ENCODE peak calls at places on chromosomes 16 and 17, in seven cellular contexts. I, J, C, V, K, L and Z are unnamed samples.

GRCh38 chr17:6069611-6070279 is 434 bp upstream of the WSCD1 start:
- DNase-seq in C (no peak), L (no peak), J (no peak), I (no peak), V (no peak), K (no peak), Z (no peak)

GRCh38 chr17:17120294-17120693 is 78.0 kb downstream of the MPRIP start:
- DNase-seq in J (no peak), I (no peak), K (no peak), V (no peak), C (no peak), L (no peak), Z (no peak)

GRCh38 chr17:9934354-9934753 is 29.3 kb upstream of the RCVRN start:
- DNase-seq in L (no peak), C (no peak), K (no peak), V (no peak), J (no peak), I (no peak), Z (no peak)

GRCh38 chr16:56371383-56371937 is 53.9 kb downstream of the AMFR start:
- DNase-seq in I (no peak), K (no peak), J (no peak), C (no peak), L (no peak), V (no peak), Z (no peak)

GRCh38 chr17:40345161-40346034 is 19.1 kb downstream of the GJD3 start:
- DNase-seq in C (peak), I (no peak), J (peak), L (peak), K (no peak), V (no peak), Z (no peak)

GRCh38 chr17:40097931-40098845 is 2.2 kb downstream of the NR1D1 start:
- DNase-seq in I (no peak), V (no peak), C (no peak), J (peak), K (peak), L (peak), Z (no peak)

GRCh38 chr16:28321700-28322411 is 29.5 kb downstream of the SBK1 start:
- DNase-seq in K (no peak), V (no peak), L (no peak), I (no peak), C (no peak), J (peak), Z (no peak)

GRCh38 chr16:28264656-28265055 is 27.7 kb upstream of the SBK1 start:
- DNase-seq in K (no peak), L (no peak), I (no peak), C (no peak), V (no peak), J (peak), Z (no peak)

GRCh38 chr17:63555475-63556156 is 5.3 kb downstream of the DCAF7 start:
- DNase-seq in I (no peak), J (no peak), V (no peak), K (no peak), L (no peak), C (no peak), Z (no peak)

GRCh38 chr17:57186231-57187019 is 69.9 kb upstream of the MSI2 start:
- DNase-seq in L (no peak), C (no peak), K (no peak), J (no peak), I (no peak), V (no peak), Z (peak)

GRCh38 chr17:68556551-68556950 is 44.3 kb downstream of the PRKAR1A start:
- DNase-seq in K (no peak), J (no peak), C (no peak), L (no peak), I (no peak), V (no peak), Z (no peak)

GRCh38 chr17:66393038-66393437 is 90.6 kb downstream of the PRKCA start:
- DNase-seq in C (no peak), J (no peak), L (no peak), I (no peak), V (no peak), K (no peak), Z (no peak)

GRCh38 chr17:71071837-71072236 is 902.5 kb downstream of the KCNJ2 start:
- DNase-seq in C (no peak), J (peak), K (no peak), I (peak), L (no peak), V (peak), Z (no peak)

GRCh38 chr17:58315750-58316149 is 12.8 kb downstream of the TSPOAP1 start:
- DNase-seq in L (no peak), V (no peak), I (no peak), C (no peak), K (no peak), J (no peak), Z (no peak)

GRCh38 chr17:55705847-55706246 is 16.8 kb downstream of the TMEM100 start:
- DNase-seq in V (no peak), L (no peak), C (no peak), J (no peak), K (no peak), I (peak), Z (no peak)

GRCh38 chr16:89697161-89697615 is 4.3 kb downstream of the SPATA2L start:
- DNase-seq in K (no peak), C (no peak), L (no peak), V (no peak), J (no peak), I (no peak), Z (no peak)

GRCh38 chr17:61494325-61495160 is 42.3 kb downstream of the TBX4 start:
- DNase-seq in L (no peak), J (no peak), I (no peak), C (no peak), K (no peak), V (no peak), Z (no peak)

GRCh38 chr16:68921654-68922053 is 78.3 kb downstream of the TANGO6 start:
- DNase-seq in L (no peak), C (no peak), J (no peak), K (no peak), V (no peak), I (peak), Z (no peak)

GRCh38 chr16:11161974-11162373 is 94.0 kb downstream of the SOCS1 start:
- DNase-seq in L (no peak), I (no peak), J (no peak), K (no peak), C (no peak), V (no peak), Z (no peak)

GRCh38 chr16:29146266-29146665 is 161.4 kb downstream of the LAT start:
- DNase-seq in I (no peak), V (no peak), J (no peak), C (no peak), K (peak), L (no peak), Z (no peak)

GRCh38 chr17:70137451-70138230 is 31.7 kb upstream of the KCNJ2 start:
- DNase-seq in J (peak), L (peak), K (peak), I (no peak), V (peak), C (no peak), Z (no peak)

GRCh38 chr17:79667121-79667715 is 56.4 kb upstream of the RBFOX3 start:
- DNase-seq in V (no peak), C (no peak), K (peak), I (no peak), L (peak), J (no peak), Z (no peak)

GRCh38 chr16:4873091-4873490 is 25.8 kb downstream of the UBN1 start:
- DNase-seq in L (no peak), J (no peak), I (no peak), K (no peak), V (no peak), C (no peak), Z (no peak)

GRCh38 chr16:3094289-3095027 is 4.6 kb downstream of the ZSCAN10 start:
- DNase-seq in K (no peak), C (no peak), L (no peak), V (no peak), I (no peak), J (peak), Z (no peak)

GRCh38 chr17:21375757-21376584 is at the start of gene KCNJ12:
- DNase-seq in I (no peak), L (no peak), V (no peak), J (peak), K (no peak), C (no peak), Z (no peak)

GRCh38 chr17:80664217-80664780 is 119.7 kb downstream of the RPTOR start:
- DNase-seq in C (no peak), V (no peak), I (no peak), K (no peak), J (no peak), L (no peak), Z (no peak)

GRCh38 chr17:15231851-15232516 is 33.1 kb downstream of the PMP22 start:
- DNase-seq in C (no peak), K (no peak), I (no peak), L (no peak), V (no peak), J (no peak), Z (no peak)

GRCh38 chr16:14300631-14301149 is 229.6 kb downstream of the MRTFB start:
- DNase-seq in L (peak), I (peak), J (peak), V (peak), C (no peak), K (peak), Z (no peak)
- TF ChIP-seq CTCF in L (peak), I (peak), J (peak), V (peak), C (peak), K (peak), Z (peak)

GRCh38 chr17:49038138-49038537 is 41.0 kb downstream of the IGF2BP1 start:
- DNase-seq in V (no peak), J (no peak), K (no peak), C (no peak), L (no peak), I (no peak), Z (no peak)
- TF ChIP-seq CTCF in V (no peak), J (no peak), K (no peak), C (no peak), L (no peak), I (no peak), Z (no peak)

GRCh38 chr17:1562178-1562643 is 381 bp downstream of the PITPNA start:
- DNase-seq in I (no peak), L (no peak), C (peak), K (no peak), V (no peak), J (peak), Z (no peak)
- TF ChIP-seq CTCF in I (no peak), L (no peak), C (no peak), K (peak), V (no peak), J (no peak), Z (no peak)

GRCh38 chr17:74212913-74213791 is at the start of gene TTYH2:
- DNase-seq in V (no peak), I (no peak), J (peak), K (peak), L (peak), C (peak), Z (peak)
- TF ChIP-seq CTCF in V (peak), I (no peak), J (peak), K (peak), L (peak), C (peak), Z (peak)

DNA sequence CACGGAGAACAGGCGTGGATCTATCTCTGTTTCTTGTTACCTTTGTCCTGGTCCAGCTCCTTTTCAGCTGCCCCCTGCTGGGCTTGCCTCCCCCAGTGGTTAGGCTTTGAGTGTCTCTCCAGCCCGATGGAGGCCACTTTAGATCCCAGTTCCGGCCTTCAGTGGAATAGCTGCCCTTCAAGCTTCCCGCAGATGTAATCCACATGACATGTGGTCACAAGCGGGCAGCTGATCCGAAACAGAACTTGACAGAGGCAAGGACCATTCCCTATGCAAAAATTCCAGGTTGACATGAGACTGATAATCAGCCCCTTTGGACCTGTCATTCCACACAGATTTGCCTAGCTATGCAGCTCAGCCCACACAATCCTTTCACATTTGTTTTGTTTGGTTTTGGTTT is 40.6 kb upstream of the AQP8 start:
- DNase-seq in V (no peak), L (no peak), J (no peak), I (no peak), C (no peak), K (no peak), Z (no peak)
- TF ChIP-seq CTCF in V (no peak), L (no peak), J (no peak), I (no peak), C (no peak), K (no peak), Z (no peak)

GRCh38 chr16:84640145-84640544 is 8.2 kb upstream of the KLHL36 start:
- DNase-seq in L (no peak), J (no peak), K (no peak), I (no peak), V (no peak), C (no peak), Z (no peak)

GRCh38 chr16:84647830-84648594 is at the start of gene KLHL36:
- DNase-seq in C (peak), L (peak), J (peak), K (peak), V (no peak), I (no peak), Z (peak)

GRCh38 chr16:84643677-84644076 is 4.6 kb upstream of the KLHL36 start:
- DNase-seq in L (no peak), I (no peak), K (no peak), V (no peak), C (no peak), J (peak), Z (no peak)

GRCh38 chr16:84641643-84642358 is 6.5 kb upstream of the KLHL36 start:
- DNase-seq in V (no peak), K (no peak), J (no peak), C (no peak), I (no peak), L (no peak), Z (no peak)

GRCh38 chr16:84643180-84643583 is 5.1 kb upstream of the KLHL36 start:
- DNase-seq in V (peak), C (no peak), I (no peak), J (peak), L (peak), K (peak), Z (no peak)
- TF ChIP-seq CTCF in V (no peak), C (no peak), I (no peak), J (peak), L (no peak), K (no peak), Z (no peak)